ENCODE peak calls at places on chromosomes 16 and 17, in nine cellular contexts. N is T-helper 17 cell; Y is memory B cell; K is stimulated activated CD4-positive, alpha-beta T cell treated with anti-CD3 and anti-CD28 coated beads, Interleukin-2, amount 100 ng/mL, for 48 hours; S is cardiac muscle cell; Q is HFFc6; L is ELR; F is stromal cell of bone marrow; E is cardiac fibroblast. M is an unnamed sample.

GRCh38 chr17:10050597-10051101 is 145.6 kb upstream of the RCVRN start:
- DNase-seq in N (no peak), Y (no peak), K (no peak), S (no peak), Q (no peak), L (no peak), F (no peak), E (peak), M (no peak)

GRCh38 chr16:78761427-78761826 is 662.0 kb downstream of the WWOX start:
- DNase-seq in N (no peak), Y (no peak), K (no peak), S (no peak), Q (no peak), L (no peak), F (no peak), E (no peak), M (no peak)

GRCh38 chr16:4435668-4436067 is 10.0 kb downstream of the DNAJA3 start:
- DNase-seq in N (no peak), Y (no peak), K (no peak), S (no peak), Q (no peak), L (no peak), F (no peak), E (peak), M (no peak)

GRCh38 chr16:85220125-85220839 is 108.0 kb upstream of the CIBAR2 start:
- DNase-seq in N (no peak), Y (no peak), K (no peak), S (no peak), Q (peak), L (peak), F (no peak), E (peak), M (no peak)

GRCh38 chr17:63550816-63551639 is 751 bp downstream of the DCAF7 start:
- DNase-seq in N (no peak), Y (no peak), K (no peak), S (peak), Q (peak), L (peak), F (no peak), E (peak), M (no peak)

GRCh38 chr17:61689610-61690180 is 98.7 kb upstream of the NACA2 start:
- DNase-seq in N (no peak), Y (no peak), K (no peak), S (no peak), Q (no peak), L (peak), F (peak), E (peak), M (no peak)

GRCh38 chr16:56702836-56703235 is 20.6 kb downstream of the MT1X start:
- DNase-seq in N (no peak), Y (no peak), K (no peak), S (no peak), Q (no peak), L (no peak), F (no peak), E (no peak), M (no peak)

GRCh38 chr17:18860161-18860972 is 2.4 kb downstream of the PRPSAP2 start:
- DNase-seq in N (no peak), Y (no peak), K (no peak), S (no peak), Q (no peak), L (peak), F (no peak), E (no peak), M (no peak)

GRCh38 chr16:82031116-82032084 is 3.7 kb upstream of the HSD17B2 start:
- DNase-seq in N (no peak), Y (no peak), K (no peak), S (peak), Q (peak), L (peak), F (peak), E (peak), M (no peak)

M was measured in glomerular endothelial cell.